ENCODE peak calls at places on chromosomes 11 and 22, in seven cellular contexts. U is HFFc6, N is cardiac fibroblast, O is GM23338, Y is fibroblast of pulmonary artery, I is SK-N-SH, A is adrenal gland. T is an unnamed sample.
A peak's percentile ranks its signal among the peaks of the same experiment; 100 is the strongest.

GRCh38 chr11:128207861-128208321 is 379.5 kb downstream of the ETS1 start:
- DNase-seq in U (peak; percentile 74), N (peak; percentile 99), O (no peak), Y (peak; percentile 100), I (no peak), A (no peak), T (no peak)

GRCh38 chr22:37303821-37304274 is 21.5 kb downstream of the CYTH4 start:
- DNase-seq in U (peak; percentile 86), N (peak; percentile 82), O (no peak), Y (peak; percentile 85), I (no peak), A (peak; percentile 96), T (no peak)

GRCh38 chr11:18844753-18845367 is 53.3 kb upstream of the PTPN5 start:
- DNase-seq in U (peak; percentile 47), N (peak; percentile 56), O (peak; percentile 88), Y (peak; percentile 44), I (peak; percentile 40), A (peak; percentile 10), T (no peak)

GRCh38 chr22:45506961-45507360 is 4.3 kb downstream of the FBLN1 start:
- DNase-seq in U (no peak), N (no peak), O (no peak), Y (no peak), I (no peak), A (no peak), T (no peak)

GRCh38 chr22:44828193-44828592 is 75.8 kb downstream of the ARHGAP8 start:
- DNase-seq in U (no peak), N (no peak), O (peak; percentile 66), Y (no peak), I (peak; percentile 87), A (no peak), T (no peak)

GRCh38 chr11:105372214-105372613 is 232.6 kb upstream of the CARD18 start:
- DNase-seq in U (no peak), N (no peak), O (no peak), Y (no peak), I (no peak), A (no peak), T (no peak)

GRCh38 chr11:85663781-85664560 is 958 bp downstream of the CREBZF start:
- DNase-seq in U (peak; percentile 41), N (peak; percentile 56), O (peak; percentile 77), Y (peak; percentile 49), I (peak; percentile 82), A (peak; percentile 83), T (peak; percentile 87)

GRCh38 chr11:122917311-122917710 is 34.8 kb downstream of the JHY start:
- DNase-seq in U (peak; percentile 8), N (peak; percentile 12), O (no peak), Y (peak; percentile 11), I (no peak), A (peak; percentile 36), T (no peak)

GRCh38 chr11:69721745-69722144 is 17.9 kb upstream of the FGF19 start:
- DNase-seq in U (no peak), N (no peak), O (peak; percentile 59), Y (no peak), I (no peak), A (no peak), T (no peak)

GRCh38 chr22:40635008-40635939 is 1.2 kb downstream of the MRTFA start:
- DNase-seq in U (peak; percentile 21), N (peak; percentile 57), O (peak; percentile 17), Y (peak; percentile 52), I (no peak), A (no peak), T (no peak)

GRCh38 chr22:19965771-19966709 is 24.4 kb upstream of the TXNRD2 start:
- DNase-seq in U (no peak), N (no peak), O (peak; percentile 76), Y (peak; percentile 20), I (peak; percentile 78), A (no peak), T (no peak)

GRCh38 chr22:27088026-27088425 is 430.6 kb downstream of the MIAT start:
- DNase-seq in U (peak; percentile 12), N (peak; percentile 29), O (no peak), Y (no peak), I (no peak), A (no peak), T (no peak)

DNA sequence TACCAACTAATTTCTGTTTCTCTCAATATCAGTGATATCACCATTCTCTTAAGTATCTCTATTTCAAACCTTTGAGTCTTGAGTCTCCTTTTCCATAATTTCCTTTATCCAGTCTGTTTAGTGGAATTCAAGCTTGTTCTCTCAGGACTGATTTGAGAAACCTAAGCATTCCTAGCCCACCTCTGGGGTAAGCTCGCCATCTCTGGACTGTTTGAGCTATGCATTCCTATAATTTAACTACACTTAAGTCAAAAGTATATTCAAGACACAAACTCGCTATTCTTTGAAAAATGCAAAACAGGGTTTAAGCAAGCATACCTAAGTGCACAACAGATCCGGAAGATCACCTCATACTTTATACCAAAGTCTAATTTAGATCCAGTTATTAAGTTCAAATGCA is 2.1 kb upstream of the DLAT start:
- DNase-seq in U (no peak), N (peak; percentile 4), O (peak; percentile 9), Y (no peak), I (peak; percentile 13), A (no peak), T (no peak)
- TF ChIP-seq CTCF in U (no peak), N (no peak), O (peak; percentile 9), Y (no peak), I (peak; percentile 13), A (no peak), T (no peak)

GRCh38 chr22:28741758-28742561 is at the start of the genes CHEK2 and HSCB:
- DNase-seq in U (peak; percentile 98), N (peak; percentile 99), O (peak; percentile 99), Y (peak; percentile 99), I (peak; percentile 94), A (peak; percentile 99), T (peak; percentile 99)
- TF ChIP-seq CTCF in U (peak; percentile 36), N (no peak), O (no peak), Y (no peak), I (no peak), A (no peak), T (no peak)

GRCh38 chr11:65426839-65427690 is 4.5 kb downstream of the NEAT1 start:
- DNase-seq in U (peak; percentile 88), N (peak; percentile 90), O (peak; percentile 54), Y (peak; percentile 87), I (no peak), A (peak; percentile 78), T (no peak)
- TF ChIP-seq CTCF in U (no peak), N (no peak), O (no peak), Y (no peak), I (no peak), A (no peak), T (no peak)

DNA sequence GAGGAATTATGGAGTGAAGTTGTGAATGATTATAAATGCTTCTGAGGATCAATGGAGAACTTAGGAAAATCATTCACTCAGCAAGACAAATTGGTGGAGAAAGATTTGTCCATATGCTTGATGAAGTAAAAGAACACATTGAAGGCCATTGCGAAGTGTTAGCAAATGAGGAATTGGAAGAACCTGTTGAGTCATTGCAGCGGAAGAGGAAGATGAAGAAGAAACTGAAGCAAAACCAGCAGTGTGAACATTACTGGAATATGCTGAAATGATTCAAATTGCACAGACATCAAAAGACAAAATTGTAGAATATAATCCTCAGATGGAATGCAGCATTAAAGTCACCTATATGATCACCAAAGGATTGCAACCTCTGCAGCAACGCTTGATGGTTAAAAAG is 168.1 kb downstream of the ADAMTS15 start:
- DNase-seq in U (no peak), N (no peak), O (no peak), Y (no peak), I (no peak), A (no peak), T (no peak)
- TF ChIP-seq CTCF in U (no peak), N (no peak), O (no peak), Y (no peak), I (no peak), A (no peak), T (no peak)